ENCODE peak calls at places on chromosomes 11 and 22, in five cellular contexts. F is GM12878, C is HCT116, W is K562, A is HepG2. N is an unnamed sample.

GRCh38 chr22:50218996-50219727 is 18.4 kb downstream of the SELENOO start:
- DNase-seq in A (peak), W (peak), F (no peak), C (peak), N (no peak)

GRCh38 chr11:44525473-44526252 is 39.8 kb upstream of the CD82 start:
- DNase-seq in W (no peak), F (no peak), C (no peak), A (no peak), N (no peak)

GRCh38 chr11:102599642-102600261 is 25.4 kb downstream of the MMP20 start:
- DNase-seq in F (no peak), A (peak), W (no peak), C (peak), N (peak)

GRCh38 chr11:128061321-128061871 is 526.0 kb downstream of the ETS1 start:
- DNase-seq in C (no peak), W (no peak), A (no peak), F (no peak), N (no peak)

GRCh38 chr11:132008872-132009271 is 638.5 kb downstream of the NTM start:
- DNase-seq in W (no peak), A (no peak), C (no peak), F (no peak), N (no peak)

GRCh38 chr22:46352691-46353386 is 17.3 kb downstream of the TRMU start:
- DNase-seq in A (no peak), C (no peak), W (no peak), F (no peak), N (no peak)

GRCh38 chr11:33945481-33946268 is 53.8 kb upstream of the LMO2 start:
- DNase-seq in C (no peak), A (no peak), W (no peak), F (no peak), N (no peak)

GRCh38 chr22:30803679-30804078 is 109.0 kb downstream of the OSBP2 start:
- DNase-seq in W (no peak), C (no peak), F (no peak), A (no peak), N (no peak)

GRCh38 chr11:20156876-20157613 is 3.2 kb downstream of the DBX1 start:
- DNase-seq in F (no peak), A (no peak), W (no peak), C (no peak), N (no peak)

GRCh38 chr11:63917685-63918523 is 940 bp upstream of the RCOR2 start:
- DNase-seq in A (peak), F (no peak), C (peak), W (peak), N (no peak)

GRCh38 chr22:46830001-46830715 is 67.7 kb downstream of the TBC1D22A start:
- DNase-seq in C (no peak), F (no peak), W (no peak), A (no peak), N (no peak)

GRCh38 chr22:19658057-19658966 is 56.0 kb upstream of the SEPTIN5 start:
- DNase-seq in A (no peak), W (no peak), F (no peak), C (no peak), N (no peak)

GRCh38 chr11:64585150-64585549 is 5.9 kb upstream of the SLC22A12 start:
- DNase-seq in A (no peak), C (no peak), W (no peak), F (no peak), N (no peak)

GRCh38 chr11:1302041-1302460 is 7.4 kb downstream of the TOLLIP start:
- DNase-seq in F (no peak), A (no peak), C (no peak), W (no peak), N (no peak)
- TF ChIP-seq SIN3A in F (no peak), A (no peak), C (no peak), W (no peak), N (no peak)

GRCh38 chr11:126370016-126370415 is 14.5 kb downstream of the ST3GAL4 start:
- DNase-seq in A (no peak), W (no peak), F (no peak), C (no peak), N (no peak)
- TF ChIP-seq CTCF in A (no peak), W (no peak), F (no peak), C (no peak), N (no peak)

GRCh38 chr11:47282462-47282861 is 12.5 kb downstream of the MADD start:
- DNase-seq in A (no peak), F (no peak), W (no peak), C (no peak), N (no peak)
- TF ChIP-seq SIN3A in A (no peak), F (no peak), W (no peak), C (no peak), N (no peak)

GRCh38 chr11:1852271-1852877 is 510 bp upstream of the LSP1 start:
- DNase-seq in C (no peak), F (no peak), A (no peak), W (no peak), N (no peak)
- TF ChIP-seq CTCF in C (no peak), F (no peak), A (no peak), W (no peak), N (no peak)